ENCODE peak calls at places on chromosomes 7 and 10, in seven cellular contexts. M is HCT116, Z is A549, K is GM23248, H is OCI-LY7, R is body of pancreas, J is colonic mucosa. D is an unnamed sample.

GRCh38 chr10:44405038-44405437 is 20.1 kb upstream of the CXCL12 start:
- DNase-seq in M (no peak), Z (no peak), K (no peak), H (no peak), R (no peak), J (no peak), D (no peak)

GRCh38 chr10:118841881-118842605 is 87.3 kb upstream of the CACUL1 start:
- DNase-seq in M (no peak), Z (no peak), K (no peak), H (no peak), R (no peak), J (no peak), D (no peak)

GRCh38 chr10:84563868-84564267 is 235.5 kb downstream of the CCSER2 start:
- DNase-seq in M (no peak), Z (no peak), K (no peak), H (no peak), R (no peak), J (peak; percentile 2), D (no peak)

GRCh38 chr7:44291733-44292395 is 33.5 kb downstream of the CAMK2B start:
- DNase-seq in M (no peak), Z (no peak), K (no peak), H (no peak), R (no peak), J (no peak), D (no peak)

GRCh38 chr10:5584895-5585516 is 60.2 kb downstream of the CALML3 start:
- DNase-seq in M (peak; percentile 86), Z (peak; percentile 71), K (peak; percentile 98), H (peak; percentile 27), R (no peak), J (no peak), D (peak; percentile 21)

GRCh38 chr7:41579961-41580935 is 122.6 kb downstream of the INHBA start:
- DNase-seq in M (no peak), Z (peak; percentile 38), K (peak; percentile 89), H (no peak), R (no peak), J (no peak), D (no peak)

GRCh38 chr10:7121154-7121797 is 289.6 kb downstream of the SFMBT2 start:
- DNase-seq in M (peak; percentile 8), Z (peak; percentile 62), K (peak; percentile 38), H (peak; percentile 78), R (peak; percentile 34), J (peak; percentile 42), D (peak; percentile 48)

GRCh38 chr10:132401396-132402168 is 4.6 kb downstream of the PWWP2B start:
- DNase-seq in M (no peak), Z (no peak), K (no peak), H (no peak), R (peak; percentile 37), J (peak; percentile 90), D (peak; percentile 88)

GRCh38 chr10:80272793-80273522 is 16.5 kb downstream of the MAT1A start:
- DNase-seq in M (no peak), Z (peak; percentile 48), K (peak; percentile 28), H (no peak), R (peak; percentile 87), J (no peak), D (no peak)

GRCh38 chr10:5666324-5667220 is at the start of gene ASB13:
- DNase-seq in M (peak; percentile 28), Z (peak; percentile 55), K (peak; percentile 78), H (peak; percentile 55), R (peak; percentile 84), J (peak; percentile 88), D (peak; percentile 87)

GRCh38 chr7:42972703-42973500 is 40.7 kb downstream of the MRPL32 start:
- DNase-seq in M (no peak), Z (peak; percentile 76), K (peak; percentile 98), H (peak; percentile 30), R (peak; percentile 11), J (peak; percentile 20), D (no peak)

GRCh38 chr10:59876695-59877094 is 29.7 kb downstream of the CCDC6 start:
- DNase-seq in M (no peak), Z (no peak), K (no peak), H (no peak), R (no peak), J (no peak), D (no peak)

GRCh38 chr7:42254217-42254616 is 17.2 kb upstream of the GLI3 start:
- DNase-seq in M (no peak), Z (no peak), K (peak; percentile 92), H (no peak), R (no peak), J (no peak), D (no peak)

GRCh38 chr7:124263232-124263827 is 230.5 kb upstream of the TMEM229A start:
- DNase-seq in M (peak; percentile 28), Z (peak; percentile 21), K (no peak), H (peak; percentile 11), R (no peak), J (no peak), D (no peak)

GRCh38 chr10:27100800-27101347 is 580 bp upstream of the ANKRD26 start:
- DNase-seq in M (no peak), Z (no peak), K (no peak), H (no peak), R (peak; percentile 14), J (no peak), D (no peak)

GRCh38 chr7:138610671-138611170 is 90.4 kb downstream of the SVOPL start:
- DNase-seq in M (no peak), Z (no peak), K (no peak), H (no peak), R (peak; percentile 69), J (no peak), D (no peak)

GRCh38 chr7:133650067-133650466 is 397.2 kb downstream of the EXOC4 start:
- DNase-seq in M (no peak), Z (no peak), K (peak; percentile 60), H (no peak), R (no peak), J (no peak), D (no peak)

GRCh38 chr10:98172073-98172472 is 37.6 kb downstream of the R3HCC1L start:
- DNase-seq in M (no peak), Z (no peak), K (peak; percentile 65), H (no peak), R (peak; percentile 10), J (no peak), D (no peak)

GRCh38 chr7:42876182-42877068 is 35.4 kb downstream of the C7orf25 start:
- DNase-seq in M (peak; percentile 43), Z (peak; percentile 58), K (peak; percentile 78), H (peak; percentile 71), R (peak; percentile 79), J (peak; percentile 79), D (no peak)

GRCh38 chr10:45008524-45009161 is 7.9 kb downstream of the ZNF22 start:
- DNase-seq in M (peak; percentile 87), Z (peak; percentile 86), K (peak; percentile 90), H (peak; percentile 84), R (peak; percentile 55), J (peak; percentile 50), D (no peak)

GRCh38 chr7:93739422-93739821 is 151.1 kb downstream of the TFPI2 start:
- DNase-seq in M (no peak), Z (no peak), K (no peak), H (no peak), R (no peak), J (no peak), D (no peak)

GRCh38 chr10:127911218-127911866 is 4.4 kb downstream of the PTPRE start:
- DNase-seq in M (no peak), Z (no peak), K (no peak), H (no peak), R (no peak), J (no peak), D (no peak)

GRCh38 chr7:141115949-141116348 is 42.1 kb downstream of the TMEM178B start:
- DNase-seq in M (no peak), Z (no peak), K (no peak), H (no peak), R (peak; percentile 25), J (no peak), D (no peak)

GRCh38 chr7:72444023-72444776 is 32.1 kb upstream of the CALN1 start:
- DNase-seq in M (no peak), Z (no peak), K (no peak), H (peak; percentile 18), R (no peak), J (no peak), D (peak; percentile 16)

GRCh38 chr7:100221767-100222444 is 2.2 kb downstream of the PVRIG start:
- DNase-seq in M (no peak), Z (no peak), K (no peak), H (peak; percentile 44), R (no peak), J (no peak), D (no peak)

GRCh38 chr7:39084344-39084743 is 106.6 kb downstream of the POU6F2 start:
- DNase-seq in M (no peak), Z (no peak), K (no peak), H (no peak), R (no peak), J (no peak), D (no peak)

GRCh38 chr7:4143006-4143405 is 539.1 kb upstream of the FOXK1 start:
- DNase-seq in M (no peak), Z (no peak), K (no peak), H (no peak), R (no peak), J (no peak), D (no peak)

DNA sequence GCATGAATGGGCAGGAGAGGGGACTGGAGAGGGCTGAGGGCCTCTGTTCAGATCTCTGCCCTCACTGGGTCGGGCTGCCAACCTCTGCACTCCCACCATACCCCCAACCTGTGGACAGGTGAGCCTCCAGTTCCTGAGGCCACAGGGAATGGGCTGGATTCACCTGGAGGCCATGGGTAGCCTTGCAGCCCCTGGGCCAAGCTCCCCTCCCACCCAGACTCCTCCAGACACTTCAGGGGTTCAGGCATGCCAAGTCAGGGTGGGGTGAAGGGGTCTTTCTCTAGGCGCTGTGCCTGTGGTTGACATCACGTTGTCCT is 80.5 kb downstream of the ZMIZ1 start:
- DNase-seq in M (no peak), Z (no peak), K (no peak), H (no peak), R (no peak), J (no peak), D (no peak)
- H3K4me1 ChIP-seq in M (peaks cover 93% of the 10 kb centered on the region), Z (peaks cover 99% of the 10 kb centered on the region), K (peaks cover 70% of the 10 kb centered on the region), H (peaks cover 39% of the 10 kb centered on the region), R (peaks cover 87% of the 10 kb centered on the region), J (peaks cover 34% of the 10 kb centered on the region), D (peaks cover 52% of the 10 kb centered on the region)

GRCh38 chr10:112960151-112960681 is 10.2 kb downstream of the TCF7L2 start:
- DNase-seq in M (no peak), Z (no peak), K (peak; percentile 29), H (no peak), R (no peak), J (no peak), D (no peak)
- H3K4me1 ChIP-seq in M (peaks cover 99% of the 10 kb centered on the region), Z (peaks cover 92% of the 10 kb centered on the region), K (peaks cover 73% of the 10 kb centered on the region), H (peaks cover 10% of the 10 kb centered on the region), R (peaks cover 29% of the 10 kb centered on the region), J (peaks cover 22% of the 10 kb centered on the region), D (peaks cover 51% of the 10 kb centered on the region)

DNA sequence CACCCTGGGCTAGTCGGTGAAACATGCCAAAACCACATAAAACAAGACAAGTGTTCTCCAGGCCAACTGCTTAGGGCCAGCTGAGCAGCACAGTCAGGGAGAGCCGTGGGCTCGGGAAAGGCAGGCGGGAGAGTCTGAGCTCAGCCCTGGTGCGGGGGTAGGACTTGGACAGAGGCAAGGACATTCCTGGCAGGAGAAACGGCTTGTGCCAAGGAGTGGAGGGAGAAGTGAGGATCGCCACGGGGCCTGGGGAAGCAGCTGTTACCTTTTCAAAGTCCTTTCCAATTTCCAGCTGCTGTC is 4.2 kb downstream of the ELN start:
- DNase-seq in M (no peak), Z (no peak), K (peak; percentile 92), H (no peak), R (peak; percentile 75), J (no peak), D (no peak)
- H3K4me1 ChIP-seq in M (peaks cover 3% of the 10 kb centered on the region), Z (peaks cover 11% of the 10 kb centered on the region), K (peaks cover 34% of the 10 kb centered on the region), H (no peaks in the 10 kb centered on the region), R (peaks cover 75% of the 10 kb centered on the region), J (no peaks in the 10 kb centered on the region), D (no peaks in the 10 kb centered on the region)

GRCh38 chr10:102113956-102114857 is 6.0 kb downstream of the LDB1 start:
- DNase-seq in M (no peak), Z (no peak), K (peak; percentile 74), H (no peak), R (peak; percentile 26), J (peak; percentile 40), D (peak; percentile 71)
- H3K4me1 ChIP-seq in M (peaks cover 62% of the 10 kb centered on the region), Z (peaks cover 60% of the 10 kb centered on the region), K (peaks cover 48% of the 10 kb centered on the region), H (peaks cover 62% of the 10 kb centered on the region), R (peaks cover 62% of the 10 kb centered on the region), J (peaks cover 38% of the 10 kb centered on the region), D (peaks cover 44% of the 10 kb centered on the region)

D was measured in mucosa of descending colon.